ENCODE peak calls at places on chromosomes 12 and 14, in eight cellular contexts. T, Z, H, K, Q, E, L and P are unnamed samples.

GRCh38 chr14:36659822-36660735 is 1.6 kb upstream of the PAX9 start:
- DNase-seq in K (no peak), T (no peak), L (peak), Q (no peak), H (no peak), E (no peak), Z (no peak), P (no peak)

GRCh38 chr12:102702447-102703114 is 214.5 kb downstream of the PAH start:
- DNase-seq in Z (peak), K (peak), Q (peak), E (peak), H (no peak), L (peak), T (no peak), P (peak)

GRCh38 chr12:114767906-114768697 is 84.1 kb upstream of the TBX3 start:
- DNase-seq in H (no peak), L (no peak), Q (no peak), E (no peak), T (no peak), K (no peak), Z (no peak), P (no peak)

GRCh38 chr12:93569656-93570551 is 2.6 kb upstream of the SOCS2 start:
- DNase-seq in Z (peak), Q (peak), H (peak), T (peak), K (peak), E (peak), L (peak), P (peak)

GRCh38 chr12:32754101-32754500 is 1.6 kb downstream of the YARS2 start:
- DNase-seq in K (no peak), L (no peak), H (no peak), Z (no peak), Q (no peak), E (no peak), T (no peak), P (no peak)

GRCh38 chr12:571795-572531 is 91.3 kb downstream of the NINJ2 start:
- DNase-seq in H (peak), L (no peak), Q (peak), K (no peak), T (peak), Z (no peak), E (no peak), P (no peak)

GRCh38 chr12:94134226-94134795 is 14.1 kb upstream of the PLXNC1 start:
- DNase-seq in E (peak), H (no peak), Q (no peak), K (no peak), L (peak), T (no peak), Z (peak), P (peak)

GRCh38 chr14:70642313-70643235 is 858 bp downstream of the TTC9 start:
- DNase-seq in E (peak), K (no peak), T (no peak), Z (no peak), H (no peak), L (peak), Q (no peak), P (no peak)

GRCh38 chr12:50257226-50258166 is 25.8 kb downstream of the LIMA1 start:
- DNase-seq in Q (no peak), Z (no peak), L (peak), K (peak), E (peak), T (no peak), H (no peak), P (peak)

GRCh38 chr12:27500546-27500945 is 23.5 kb upstream of the PPFIBP1 start:
- DNase-seq in E (no peak), H (no peak), L (no peak), T (no peak), Q (no peak), Z (no peak), K (no peak), P (no peak)

GRCh38 chr12:112167031-112167461 is 41.7 kb downstream of the TRAFD1 start:
- DNase-seq in T (no peak), H (no peak), Z (no peak), Q (peak), L (no peak), E (no peak), K (no peak), P (no peak)

GRCh38 chr14:51818748-51819386 is 41.5 kb upstream of the GNG2 start:
- DNase-seq in H (no peak), Z (no peak), K (no peak), Q (no peak), L (no peak), E (peak), T (no peak), P (no peak)

GRCh38 chr12:124663771-124664366 is 96.5 kb upstream of the NCOR2 start:
- DNase-seq in T (no peak), L (no peak), K (no peak), E (no peak), H (peak), Z (no peak), Q (peak), P (no peak)

GRCh38 chr14:42523656-42524055 is 917.0 kb downstream of the LRFN5 start:
- DNase-seq in Q (no peak), H (no peak), L (no peak), Z (no peak), E (peak), K (no peak), T (no peak), P (no peak)

GRCh38 chr12:119644930-119645329 is 23.0 kb upstream of the PRKAB1 start:
- DNase-seq in L (no peak), E (no peak), Z (no peak), Q (no peak), K (peak), H (no peak), T (no peak), P (no peak)

GRCh38 chr12:131167334-131167733 is 213.6 kb downstream of the ADGRD1 start:
- DNase-seq in Q (no peak), Z (no peak), E (no peak), T (no peak), L (no peak), K (no peak), H (no peak), P (no peak)

GRCh38 chr12:29389295-29389919 is 8.4 kb upstream of the ERGIC2 start:
- DNase-seq in E (no peak), T (no peak), K (no peak), H (no peak), Q (no peak), L (no peak), Z (no peak), P (no peak)

GRCh38 chr12:42180990-42181611 is 36.4 kb upstream of the GXYLT1 start:
- DNase-seq in E (no peak), T (no peak), Z (no peak), K (peak), H (no peak), Q (no peak), L (peak), P (peak)

GRCh38 chr12:60393093-60393492 is 797.3 kb downstream of the SLC16A7 start:
- DNase-seq in H (no peak), E (no peak), Q (no peak), Z (no peak), K (no peak), L (no peak), T (no peak), P (no peak)

GRCh38 chr12:55720071-55720564 is at the start of gene RDH5:
- DNase-seq in H (peak), K (peak), E (no peak), Q (peak), T (no peak), L (peak), Z (no peak), P (peak)

GRCh38 chr12:45310627-45310968 is 94.7 kb downstream of the ANO6 start:
- DNase-seq in H (no peak), Z (no peak), Q (no peak), L (no peak), K (no peak), T (no peak), E (no peak), P (no peak)

GRCh38 chr12:57201631-57202030 is 15.0 kb upstream of the NXPH4 start:
- DNase-seq in L (no peak), T (no peak), Z (no peak), E (no peak), Q (no peak), H (no peak), K (no peak), P (no peak)

GRCh38 chr12:42482820-42483533 is 106.6 kb downstream of the PRICKLE1 start:
- DNase-seq in T (peak), E (peak), K (no peak), L (peak), H (peak), Z (peak), Q (peak), P (peak)

GRCh38 chr14:20631023-20631820 is 10.3 kb downstream of the OR6S1 start:
- DNase-seq in Z (peak), K (no peak), L (peak), Q (no peak), E (peak), H (no peak), T (no peak), P (peak)

GRCh38 chr12:116442981-116443380 is 116.2 kb upstream of the MAP1LC3B2 start:
- DNase-seq in K (no peak), H (no peak), Q (no peak), Z (no peak), L (peak), T (no peak), E (no peak), P (peak)

GRCh38 chr14:51023964-51024363 is 70.9 kb downstream of the TRIM9 start:
- DNase-seq in K (no peak), H (no peak), Q (no peak), T (no peak), Z (no peak), L (peak), E (no peak), P (peak)

GRCh38 chr14:96095581-96096476 is 56.7 kb downstream of the C14orf132 start:
- DNase-seq in E (no peak), L (peak), H (no peak), K (peak), T (no peak), Q (no peak), Z (no peak), P (peak)

GRCh38 chr12:125434936-125435443 is 369.8 kb downstream of the AACS start:
- DNase-seq in K (no peak), L (no peak), Q (no peak), T (no peak), H (no peak), Z (no peak), E (peak), P (no peak)

GRCh38 chr14:92692822-92693226 is 55.6 kb downstream of the LGMN start:
- DNase-seq in H (peak), Z (no peak), K (no peak), Q (peak), T (peak), L (no peak), E (no peak), P (no peak)

GRCh38 chr14:64191756-64192155 is 102.4 kb downstream of the ESR2 start:
- DNase-seq in L (peak), H (no peak), Z (no peak), K (peak), E (no peak), Q (no peak), T (no peak), P (peak)

GRCh38 chr12:56948881-56949280 is 8.5 kb downstream of the RDH16 start:
- DNase-seq in E (no peak), K (no peak), L (no peak), Q (no peak), T (no peak), H (no peak), Z (no peak), P (no peak)

GRCh38 chr12:21607701-21608100 is 3.1 kb upstream of the GYS2 start:
- DNase-seq in T (no peak), K (no peak), Q (no peak), H (no peak), L (peak), E (no peak), Z (no peak), P (peak)

GRCh38 chr14:78543433-78543832 is 373.3 kb downstream of the NRXN3 start:
- DNase-seq in K (no peak), L (no peak), Q (no peak), E (no peak), T (no peak), Z (no peak), H (no peak), P (no peak)

GRCh38 chr14:105468621-105469241 is 5.9 kb upstream of the CRIP2 start:
- DNase-seq in T (no peak), Z (no peak), L (no peak), Q (no peak), E (no peak), K (no peak), H (no peak), P (no peak)
- H3K4me3 ChIP-seq in T (no peak), Z (no peak), L (no peak), Q (no peak), E (no peak), K (no peak), H (no peak), P (no peak)

GRCh38 chr12:70177637-70178036 is 65.6 kb upstream of the CNOT2 start:
- DNase-seq in L (peak), H (no peak), Q (no peak), K (no peak), E (no peak), T (no peak), Z (no peak), P (peak)
- H3K4me3 ChIP-seq in L (peak), H (no peak), Q (no peak), K (no peak), E (no peak), T (no peak), Z (no peak), P (no peak)

DNA sequence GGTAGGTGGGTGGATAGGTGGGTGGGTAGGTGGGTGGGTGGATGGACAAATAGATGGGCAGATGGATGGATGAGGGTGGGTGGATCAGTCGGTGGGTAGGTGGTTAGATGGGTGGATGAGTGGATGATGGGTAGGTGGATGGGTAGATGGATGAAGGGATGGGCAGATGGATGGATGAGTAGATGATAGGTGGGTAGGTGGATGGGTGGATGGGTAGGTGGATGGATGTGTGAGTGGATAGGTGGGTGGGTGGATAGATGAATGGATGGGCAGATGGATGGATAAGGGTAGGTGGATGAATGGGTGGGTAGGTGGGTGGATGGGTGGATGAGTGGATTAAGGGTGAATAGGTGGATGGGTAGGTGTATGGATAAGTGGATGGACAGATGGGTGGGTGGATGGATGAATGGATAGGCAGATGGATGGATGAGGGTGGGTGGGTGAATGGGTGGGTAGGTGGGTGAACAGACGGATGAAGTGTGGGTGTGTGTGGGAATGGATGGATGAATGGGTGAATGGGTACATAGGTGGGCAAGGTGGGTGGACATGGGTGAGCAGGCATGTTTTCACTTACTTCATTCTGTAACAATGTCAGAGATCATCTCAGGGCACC is 3.3 kb upstream of the INF2 start:
- DNase-seq in T (no peak), K (no peak), Q (no peak), E (no peak), Z (no peak), L (no peak), H (no peak), P (no peak)
- H3K4me3 ChIP-seq in T (no peak), K (no peak), Q (no peak), E (no peak), Z (no peak), L (no peak), H (no peak), P (no peak)

GRCh38 chr12:68812553-68813241 is 4.7 kb downstream of the MDM2 start:
- DNase-seq in Q (peak), T (no peak), H (no peak), K (no peak), L (no peak), E (no peak), Z (no peak), P (no peak)
- H3K4me3 ChIP-seq in Q (no peak), T (peak), H (no peak), K (peak), L (peak), E (peak), Z (no peak), P (peak)

GRCh38 chr14:91374897-91375747 is 42.5 kb downstream of the CCDC88C start:
- DNase-seq in L (no peak), Q (no peak), E (no peak), K (no peak), Z (no peak), H (no peak), T (no peak), P (no peak)
- H3K4me3 ChIP-seq in L (no peak), Q (no peak), E (no peak), K (no peak), Z (no peak), H (no peak), T (no peak), P (no peak)

GRCh38 chr12:86265329-86265695 is 9.1 kb upstream of the MGAT4C start:
- DNase-seq in E (no peak), L (no peak), Q (no peak), H (no peak), Z (no peak), T (no peak), K (no peak), P (no peak)
- H3K4me3 ChIP-seq in E (no peak), L (no peak), Q (no peak), H (no peak), Z (no peak), T (no peak), K (no peak), P (no peak)

GRCh38 chr12:106247731-106248176 is at the start of gene CKAP4:
- DNase-seq in L (peak), T (peak), Q (peak), H (peak), E (peak), Z (peak), K (peak), P (peak)

GRCh38 chr12:106248177-106248848 is 493 bp upstream of the CKAP4 start:
- DNase-seq in Q (peak), T (peak), K (peak), L (peak), H (peak), E (peak), Z (no peak), P (peak)

GRCh38 chr12:106251636-106252035 is 3.8 kb upstream of the CKAP4 start:
- DNase-seq in Z (no peak), K (no peak), Q (no peak), T (no peak), H (no peak), E (no peak), L (peak), P (peak)

GRCh38 chr12:106248849-106249371 is 1.1 kb upstream of the CKAP4 start:
- DNase-seq in K (no peak), H (no peak), L (peak), E (peak), T (peak), Z (no peak), Q (no peak), P (peak)

GRCh38 chr12:106249411-106250135 is 1.8 kb upstream of the CKAP4 start:
- DNase-seq in E (peak), L (no peak), H (peak), Q (no peak), T (no peak), Z (no peak), K (no peak), P (no peak)
- H3K4me3 ChIP-seq in E (peak), L (peak), H (no peak), Q (no peak), T (no peak), Z (no peak), K (no peak), P (no peak)

DNA sequence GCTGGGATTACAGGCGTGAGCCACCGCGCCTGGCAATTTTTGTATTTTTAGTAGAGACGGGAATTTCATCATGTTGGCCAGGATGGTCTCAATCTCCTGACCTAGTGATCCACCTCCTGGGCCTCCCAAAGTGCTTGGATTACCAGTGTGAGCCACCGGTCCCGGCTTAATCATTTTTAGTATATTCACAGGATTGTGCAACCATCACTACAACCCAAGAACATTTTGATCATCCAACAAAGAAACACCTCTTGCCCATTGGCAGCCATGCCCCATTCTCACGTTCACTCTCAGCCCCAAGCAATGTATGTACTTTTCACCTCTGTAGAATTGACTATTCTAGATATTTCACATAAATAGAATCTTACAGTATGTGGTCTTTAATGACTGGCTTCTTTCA is 19.9 kb downstream of the SP1 start:
- DNase-seq in T (no peak), L (no peak), Q (peak), Z (no peak), H (no peak), E (no peak), K (no peak), P (no peak)
- H3K4me3 ChIP-seq in T (no peak), L (no peak), Q (no peak), Z (no peak), H (no peak), E (no peak), K (no peak), P (no peak)